ENCODE peak calls at places on chromosomes 1 and 21, in ten cellular contexts. Q is tibial nerve; T is colonic mucosa; L is H7; U is CD4-positive, CD25-positive, alpha-beta regulatory T cell; N is SJCRH30; E is IMR-90; W is small intestine; A is AG09309; I is NB4. O is an unnamed sample.

GRCh38 chr1:40679165-40679953 is 12.1 kb upstream of the NFYC start:
- DNase-seq in Q (no peak), T (no peak), L (no peak), U (no peak), N (no peak), E (no peak), W (no peak), A (no peak), I (no peak), O (no peak)

GRCh38 chr21:34845521-34846213 is 176.9 kb downstream of the CLIC6 start:
- DNase-seq in Q (no peak), T (peak), L (no peak), U (peak), N (peak), E (peak), W (peak), A (no peak), I (peak), O (no peak)

GRCh38 chr1:167762061-167762746 is 40.4 kb downstream of the MPZL1 start:
- DNase-seq in Q (no peak), T (no peak), L (no peak), U (peak), N (peak), E (no peak), W (no peak), A (no peak), I (no peak), O (no peak)

GRCh38 chr1:77371396-77371795 is 89.6 kb downstream of the AK5 start:
- DNase-seq in Q (no peak), T (no peak), L (no peak), U (no peak), N (no peak), E (peak), W (no peak), A (no peak), I (no peak), O (no peak)

GRCh38 chr1:32150847-32151246 is 28.6 kb upstream of the TXLNA start:
- DNase-seq in Q (no peak), T (no peak), L (no peak), U (no peak), N (no peak), E (peak), W (no peak), A (no peak), I (no peak), O (no peak)

GRCh38 chr21:29187939-29188338 is 57.5 kb downstream of the MAP3K7CL start:
- DNase-seq in Q (no peak), T (no peak), L (no peak), U (no peak), N (no peak), E (peak), W (peak), A (peak), I (no peak), O (no peak)

GRCh38 chr1:234538062-234538731 is 59.2 kb upstream of the TARBP1 start:
- DNase-seq in Q (no peak), T (peak), L (no peak), U (no peak), N (no peak), E (no peak), W (peak), A (no peak), I (no peak), O (no peak)

GRCh38 chr1:167533851-167534300 is 15.5 kb upstream of the CD247 start:
- DNase-seq in Q (peak), T (peak), L (peak), U (peak), N (peak), E (peak), W (peak), A (no peak), I (peak), O (peak)

GRCh38 chr1:50846224-50846839 is 113.7 kb downstream of the FAF1 start:
- DNase-seq in Q (no peak), T (no peak), L (no peak), U (no peak), N (no peak), E (no peak), W (no peak), A (no peak), I (peak), O (no peak)

GRCh38 chr21:41825216-41825615 is 53.9 kb downstream of the PRDM15 start:
- DNase-seq in Q (no peak), T (no peak), L (no peak), U (no peak), N (no peak), E (no peak), W (no peak), A (no peak), I (no peak), O (no peak)

GRCh38 chr1:6612641-6613360 is 730 bp upstream of the PHF13 start:
- DNase-seq in Q (peak), T (peak), L (no peak), U (no peak), N (peak), E (peak), W (peak), A (no peak), I (no peak), O (no peak)

DNA sequence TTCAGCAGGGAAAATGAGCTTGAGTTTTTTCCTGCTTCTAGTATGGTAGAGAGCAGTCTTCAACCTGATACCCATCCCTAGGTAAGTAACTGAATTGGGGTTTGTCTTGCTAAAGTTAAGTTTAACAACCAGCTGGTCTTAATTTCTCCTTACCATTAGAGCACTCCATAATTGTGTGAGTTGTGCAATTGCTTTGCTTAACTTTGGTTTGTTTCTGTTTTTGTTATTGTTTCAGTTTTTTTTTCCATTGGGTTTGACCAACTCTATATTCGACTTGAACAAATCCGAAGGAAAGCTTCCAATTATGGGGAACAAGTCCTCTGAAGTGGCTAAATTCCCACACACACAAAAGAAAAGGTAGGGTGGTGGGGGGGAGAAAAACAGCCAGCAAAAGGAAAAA is 641.1 kb downstream of the PLA2G4A start:
- DNase-seq in Q (no peak), T (no peak), L (no peak), U (no peak), N (no peak), E (no peak), W (no peak), A (no peak), I (no peak), O (no peak)
- H3K4me3 ChIP-seq in Q (no peak), T (no peak), L (no peak), U (no peak), N (no peak), E (no peak), W (no peak), A (no peak), I (no peak), O (no peak)

DNA sequence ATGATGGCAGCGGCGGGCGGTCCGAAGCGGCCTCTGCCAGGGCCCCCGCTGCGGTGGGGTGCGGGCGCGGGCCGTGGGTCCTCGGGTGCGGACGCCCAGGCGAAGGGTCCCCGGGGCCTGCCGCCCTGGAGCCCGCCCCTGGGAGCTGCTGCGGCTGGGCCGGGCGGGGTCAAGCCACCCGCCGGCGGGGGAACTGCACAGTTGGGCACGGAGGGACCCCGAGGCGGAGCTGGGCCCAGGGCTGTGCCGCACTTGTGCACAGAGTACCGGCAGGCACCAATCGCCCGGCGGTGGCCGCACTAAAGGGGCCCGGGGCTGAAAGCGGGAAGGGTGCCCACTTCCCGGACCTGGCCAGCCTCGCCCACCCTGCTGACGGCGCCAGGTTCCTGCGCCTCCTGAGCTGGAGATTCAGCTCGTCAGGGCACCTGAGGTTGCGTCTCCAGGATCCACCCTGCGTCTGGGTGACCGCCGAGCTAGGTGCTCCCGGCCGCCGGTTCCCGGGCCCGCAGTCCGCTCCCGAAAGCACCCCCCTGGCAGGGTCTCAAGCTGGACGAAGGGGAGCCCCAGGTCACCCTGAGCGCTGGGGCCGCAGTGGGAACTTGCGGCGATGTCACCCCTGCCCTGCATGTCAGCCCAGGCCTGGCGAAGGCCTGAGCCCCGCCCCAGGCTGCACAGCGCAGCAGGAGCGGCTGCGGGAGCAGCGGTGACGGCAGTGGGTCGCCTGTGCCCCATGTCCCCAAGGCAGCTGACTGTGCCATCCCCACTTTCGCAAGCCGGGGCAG is 56.7 kb upstream of the ETV3 start:
- DNase-seq in Q (no peak), T (no peak), L (peak), U (no peak), N (no peak), E (no peak), W (no peak), A (no peak), I (no peak), O (no peak)
- H3K4me3 ChIP-seq in Q (no peak), T (no peak), L (no peak), U (no peak), N (no peak), E (no peak), W (no peak), A (no peak), I (no peak), O (no peak)

GRCh38 chr1:11431946-11432507 is 46.9 kb upstream of the DISP3 start:
- DNase-seq in Q (no peak), T (no peak), L (peak), U (no peak), N (no peak), E (no peak), W (no peak), A (no peak), I (no peak), O (no peak)

GRCh38 chr1:11426617-11427016 is 52.3 kb upstream of the DISP3 start:
- DNase-seq in Q (no peak), T (no peak), L (no peak), U (no peak), N (no peak), E (no peak), W (no peak), A (no peak), I (no peak), O (no peak)

GRCh38 chr1:11428789-11429188 is 50.2 kb upstream of the DISP3 start:
- DNase-seq in Q (no peak), T (no peak), L (peak), U (no peak), N (no peak), E (no peak), W (no peak), A (no peak), I (no peak), O (no peak)

GRCh38 chr1:11429935-11430334 is 49.0 kb upstream of the DISP3 start:
- DNase-seq in Q (no peak), T (no peak), L (no peak), U (no peak), N (no peak), E (no peak), W (no peak), A (no peak), I (no peak), O (no peak)

DNA sequence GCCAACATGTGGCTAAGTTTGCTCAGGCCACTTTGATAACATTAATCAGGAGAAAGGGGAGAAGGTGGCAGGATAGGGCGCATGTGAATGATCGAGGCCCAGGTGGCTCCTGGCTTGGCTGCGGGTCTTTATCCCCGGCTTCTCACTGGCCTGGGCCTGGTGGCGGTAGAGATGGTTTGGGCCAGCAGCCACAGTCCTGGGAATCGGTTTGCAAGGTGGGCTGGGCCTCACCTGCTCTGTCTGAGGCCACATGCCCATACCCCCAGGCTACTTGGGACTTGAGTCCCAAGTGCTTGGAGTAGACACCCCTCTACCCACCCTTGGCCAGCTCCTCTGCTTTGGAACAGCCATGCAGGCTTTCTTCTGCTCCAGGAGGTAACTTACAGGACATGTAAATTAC is 49.7 kb upstream of the DISP3 start:
- DNase-seq in Q (no peak), T (no peak), L (peak), U (no peak), N (no peak), E (no peak), W (no peak), A (no peak), I (no peak), O (no peak)
- H3K4me3 ChIP-seq in Q (no peak), T (no peak), L (no peak), U (no peak), N (no peak), E (no peak), W (no peak), A (no peak), I (no peak), O (no peak)

DNA sequence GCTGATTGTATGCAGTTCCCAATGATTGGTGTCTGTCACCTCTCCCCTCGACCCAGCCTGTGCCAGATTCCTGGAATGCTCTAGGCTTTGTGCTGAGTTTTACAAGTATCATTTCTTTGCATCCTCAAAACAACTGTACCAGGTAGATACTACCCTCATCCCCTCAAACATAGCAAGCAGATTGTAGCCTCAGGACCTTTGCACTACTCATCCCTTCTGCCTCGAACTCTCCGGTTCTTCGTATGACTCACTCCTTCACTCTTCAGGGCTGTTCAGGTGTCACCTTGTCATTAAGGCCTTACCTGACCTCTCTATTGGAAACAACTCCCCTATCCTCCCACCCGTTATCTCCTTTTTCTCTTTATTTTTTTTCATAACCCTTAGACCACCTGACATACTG is 8.0 kb downstream of the KCNC4 start:
- DNase-seq in Q (no peak), T (no peak), L (no peak), U (no peak), N (no peak), E (no peak), W (no peak), A (no peak), I (no peak), O (no peak)
- H3K4me3 ChIP-seq in Q (no peak), T (no peak), L (no peak), U (no peak), N (no peak), E (no peak), W (no peak), A (no peak), I (no peak), O (no peak)

GRCh38 chr1:243943671-243944428 is 93.8 kb upstream of the AKT3 start:
- DNase-seq in Q (no peak), T (no peak), L (peak), U (no peak), N (no peak), E (no peak), W (no peak), A (no peak), I (no peak), O (no peak)
- H3K4me3 ChIP-seq in Q (no peak), T (no peak), L (peak), U (no peak), N (no peak), E (no peak), W (no peak), A (no peak), I (no peak), O (no peak)

GRCh38 chr1:235984041-235984820 is 80.7 kb downstream of the NID1 start:
- DNase-seq in Q (no peak), T (no peak), L (no peak), U (no peak), N (no peak), E (peak), W (no peak), A (no peak), I (no peak), O (no peak)
- H3K4me3 ChIP-seq in Q (no peak), T (no peak), L (no peak), U (no peak), N (no peak), E (no peak), W (no peak), A (no peak), I (no peak), O (no peak)

GRCh38 chr1:94236021-94236491 is 1.3 kb downstream of the ARHGAP29 start:
- DNase-seq in Q (no peak), T (no peak), L (peak), U (no peak), N (peak), E (peak), W (no peak), A (no peak), I (no peak), O (no peak)
- H3K4me3 ChIP-seq in Q (peak), T (peak), L (peak), U (no peak), N (peak), E (peak), W (no peak), A (peak), I (no peak), O (peak)

GRCh38 chr1:160130486-160130885 is 14.9 kb downstream of the ATP1A2 start:
- DNase-seq in Q (no peak), T (no peak), L (peak), U (no peak), N (no peak), E (no peak), W (no peak), A (no peak), I (no peak), O (no peak)
- H3K4me3 ChIP-seq in Q (no peak), T (no peak), L (no peak), U (no peak), N (no peak), E (no peak), W (no peak), A (no peak), I (no peak), O (no peak)

GRCh38 chr1:12177999-12178441 is 11.2 kb downstream of the TNFRSF1B start:
- DNase-seq in Q (peak), T (peak), L (peak), U (peak), N (peak), E (peak), W (no peak), A (peak), I (peak), O (no peak)

GRCh38 chr1:12179638-12180121 is 12.9 kb downstream of the TNFRSF1B start:
- DNase-seq in Q (no peak), T (no peak), L (no peak), U (no peak), N (no peak), E (no peak), W (no peak), A (no peak), I (no peak), O (no peak)

GRCh38 chr1:12180315-12180714 is 13.5 kb downstream of the TNFRSF1B start:
- DNase-seq in Q (peak), T (peak), L (no peak), U (no peak), N (no peak), E (no peak), W (no peak), A (no peak), I (peak), O (no peak)

GRCh38 chr1:12178511-12178910 is 11.7 kb downstream of the TNFRSF1B start:
- DNase-seq in Q (no peak), T (no peak), L (no peak), U (no peak), N (no peak), E (no peak), W (no peak), A (no peak), I (no peak), O (no peak)

GRCh38 chr1:12179111-12179519 is 12.3 kb downstream of the TNFRSF1B start:
- DNase-seq in Q (no peak), T (no peak), L (no peak), U (peak), N (peak), E (peak), W (no peak), A (no peak), I (no peak), O (no peak)
- H3K4me3 ChIP-seq in Q (no peak), T (no peak), L (no peak), U (peak), N (no peak), E (no peak), W (no peak), A (no peak), I (no peak), O (peak)

GRCh38 chr1:238474263-238474662 is 583.5 kb upstream of the ZP4 start:
- DNase-seq in Q (no peak), T (no peak), L (no peak), U (no peak), N (no peak), E (no peak), W (no peak), A (no peak), I (no peak), O (no peak)

GRCh38 chr1:238466459-238466858 is 575.7 kb upstream of the ZP4 start:
- DNase-seq in Q (no peak), T (no peak), L (no peak), U (no peak), N (no peak), E (peak), W (no peak), A (no peak), I (no peak), O (no peak)

GRCh38 chr1:238465449-238465848 is 574.7 kb upstream of the ZP4 start:
- DNase-seq in Q (no peak), T (no peak), L (no peak), U (no peak), N (no peak), E (peak), W (no peak), A (no peak), I (no peak), O (no peak)

GRCh38 chr1:238468068-238468467 is 577.3 kb upstream of the ZP4 start:
- DNase-seq in Q (no peak), T (no peak), L (no peak), U (no peak), N (no peak), E (peak), W (no peak), A (no peak), I (no peak), O (no peak)

DNA sequence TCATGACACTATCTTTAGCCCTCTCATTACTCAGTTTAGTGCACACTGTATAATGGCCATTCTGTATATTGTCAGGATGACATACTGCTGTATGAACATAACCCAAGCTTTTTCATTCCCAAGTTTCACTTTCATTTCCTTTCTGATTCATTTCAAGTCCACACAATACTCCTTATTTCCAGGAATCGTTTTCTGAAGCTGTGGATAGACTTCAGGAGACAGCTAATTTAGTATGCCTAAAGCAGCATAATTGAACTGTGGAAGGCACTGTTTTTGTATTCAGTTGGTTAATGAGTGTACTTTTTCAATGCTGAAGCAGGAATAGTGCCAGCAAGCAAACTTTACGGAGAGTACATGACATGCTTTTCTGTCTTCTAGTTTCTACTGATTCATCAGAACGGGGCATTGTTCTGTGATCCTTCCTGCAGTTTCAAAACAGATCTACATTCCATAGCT is 578.5 kb upstream of the ZP4 start:
- DNase-seq in Q (no peak), T (no peak), L (no peak), U (no peak), N (no peak), E (peak), W (peak), A (no peak), I (no peak), O (no peak)
- H3K4me3 ChIP-seq in Q (peak), T (no peak), L (no peak), U (no peak), N (no peak), E (peak), W (no peak), A (peak), I (no peak), O (no peak)

O was measured in esophagus squamous epithelium.